ENCODE peak calls at places on chromosomes 11 and 22, in seven cellular contexts. One of them, this sample, is unnamed.

GRCh38 chr22:42414565-42415298 is 17.5 kb downstream of the NFAM1 start:
- DNase-seq in psoas muscle: no peak
- DNase-seq in heart right ventricle: no peak
- DNase-seq in lung: no peak
- DNase-seq in Peyer's patch: no peak
- DNase-seq in mesenchymal stem cell: no peak
- DNase-seq in CD8-positive, alpha-beta memory T cell: no peak
- DNase-seq in this sample: no peak

GRCh38 chr11:8256271-8257002 is 7.2 kb downstream of the LMO1 start:
- DNase-seq in mesenchymal stem cell: no peak
- DNase-seq in Peyer's patch: peak; percentile 27
- DNase-seq in heart right ventricle: no peak
- DNase-seq in lung: no peak
- DNase-seq in CD8-positive, alpha-beta memory T cell: no peak
- DNase-seq in psoas muscle: no peak
- DNase-seq in this sample: no peak

GRCh38 chr22:22702159-22702873 is 57.9 kb downstream of the GGTLC2 start:
- DNase-seq in mesenchymal stem cell: no peak
- DNase-seq in Peyer's patch: peak; percentile 87
- DNase-seq in lung: no peak
- DNase-seq in psoas muscle: no peak
- DNase-seq in CD8-positive, alpha-beta memory T cell: no peak
- DNase-seq in heart right ventricle: no peak
- DNase-seq in this sample: no peak

GRCh38 chr22:42649261-42650056 is at the start of gene CYB5R3:
- DNase-seq in lung: peak; percentile 84
- DNase-seq in mesenchymal stem cell: peak; percentile 82
- DNase-seq in psoas muscle: peak; percentile 93
- DNase-seq in heart right ventricle: peak; percentile 88
- DNase-seq in Peyer's patch: peak; percentile 91
- DNase-seq in CD8-positive, alpha-beta memory T cell: peak; percentile 73
- DNase-seq in this sample: peak; percentile 77

GRCh38 chr11:76588455-76589325 is 81.9 kb downstream of the LRRC32 start:
- DNase-seq in CD8-positive, alpha-beta memory T cell: no peak
- DNase-seq in heart right ventricle: peak; percentile 84
- DNase-seq in lung: peak; percentile 26
- DNase-seq in psoas muscle: peak; percentile 78
- DNase-seq in Peyer's patch: peak; percentile 77
- DNase-seq in mesenchymal stem cell: peak; percentile 64
- DNase-seq in this sample: peak; percentile 35

GRCh38 chr11:74487875-74488274 is 5.6 kb downstream of the LIPT2 start:
- DNase-seq in mesenchymal stem cell: no peak
- DNase-seq in Peyer's patch: no peak
- DNase-seq in lung: no peak
- DNase-seq in psoas muscle: no peak
- DNase-seq in CD8-positive, alpha-beta memory T cell: no peak
- DNase-seq in heart right ventricle: no peak
- DNase-seq in this sample: no peak

GRCh38 chr11:86571273-86571948 is 101.0 kb downstream of the ME3 start:
- DNase-seq in psoas muscle: no peak
- DNase-seq in mesenchymal stem cell: no peak
- DNase-seq in heart right ventricle: no peak
- DNase-seq in lung: no peak
- DNase-seq in CD8-positive, alpha-beta memory T cell: no peak
- DNase-seq in Peyer's patch: no peak
- DNase-seq in this sample: no peak

GRCh38 chr22:42855211-42855610 is 1.9 kb downstream of the ARFGAP3 start:
- DNase-seq in psoas muscle: no peak
- DNase-seq in heart right ventricle: no peak
- DNase-seq in CD8-positive, alpha-beta memory T cell: no peak
- DNase-seq in mesenchymal stem cell: peak; percentile 28
- DNase-seq in lung: no peak
- DNase-seq in Peyer's patch: no peak
- DNase-seq in this sample: no peak

GRCh38 chr11:11972148-11972547 is 36.3 kb downstream of the DKK3 start:
- DNase-seq in psoas muscle: no peak
- DNase-seq in lung: peak; percentile 22
- DNase-seq in Peyer's patch: no peak
- DNase-seq in mesenchymal stem cell: no peak
- DNase-seq in CD8-positive, alpha-beta memory T cell: no peak
- DNase-seq in heart right ventricle: peak; percentile 11
- DNase-seq in this sample: no peak

GRCh38 chr11:107017433-107018227 is 646 bp downstream of the GUCY1A2 start:
- DNase-seq in Peyer's patch: no peak
- DNase-seq in lung: peak; percentile 31
- DNase-seq in mesenchymal stem cell: peak; percentile 54
- DNase-seq in psoas muscle: peak; percentile 56
- DNase-seq in CD8-positive, alpha-beta memory T cell: no peak
- DNase-seq in heart right ventricle: peak; percentile 28
- DNase-seq in this sample: peak; percentile 49

GRCh38 chr22:20651286-20651685 is 122.6 kb upstream of the SERPIND1 start:
- DNase-seq in heart right ventricle: no peak
- DNase-seq in mesenchymal stem cell: no peak
- DNase-seq in psoas muscle: no peak
- DNase-seq in CD8-positive, alpha-beta memory T cell: no peak
- DNase-seq in lung: peak; percentile 16
- DNase-seq in Peyer's patch: no peak
- DNase-seq in this sample: no peak

GRCh38 chr22:20652582-20652981 is 121.3 kb upstream of the SERPIND1 start:
- DNase-seq in mesenchymal stem cell: no peak
- DNase-seq in CD8-positive, alpha-beta memory T cell: no peak
- DNase-seq in lung: peak; percentile 28
- DNase-seq in psoas muscle: no peak
- DNase-seq in heart right ventricle: no peak
- DNase-seq in Peyer's patch: no peak
- DNase-seq in this sample: no peak

GRCh38 chr22:20648306-20648903 is 125.5 kb upstream of the SERPIND1 start:
- DNase-seq in lung: peak; percentile 24
- DNase-seq in psoas muscle: no peak
- DNase-seq in heart right ventricle: no peak
- DNase-seq in mesenchymal stem cell: no peak
- DNase-seq in Peyer's patch: no peak
- DNase-seq in CD8-positive, alpha-beta memory T cell: no peak
- DNase-seq in this sample: no peak

GRCh38 chr22:20652130-20652529 is 121.8 kb upstream of the SERPIND1 start:
- DNase-seq in psoas muscle: no peak
- DNase-seq in CD8-positive, alpha-beta memory T cell: no peak
- DNase-seq in Peyer's patch: no peak
- DNase-seq in heart right ventricle: no peak
- DNase-seq in lung: peak; percentile 6
- DNase-seq in mesenchymal stem cell: no peak
- DNase-seq in this sample: no peak

GRCh38 chr22:20650294-20651207 is 123.4 kb upstream of the SERPIND1 start:
- DNase-seq in Peyer's patch: no peak
- DNase-seq in psoas muscle: no peak
- DNase-seq in mesenchymal stem cell: no peak
- DNase-seq in heart right ventricle: no peak
- DNase-seq in lung: peak; percentile 19
- DNase-seq in CD8-positive, alpha-beta memory T cell: no peak
- DNase-seq in this sample: no peak
- H3K27ac ChIP-seq in Peyer's patch: no peak overlapping the region
- H3K27ac ChIP-seq in psoas muscle: no peak overlapping the region
- H3K27ac ChIP-seq in mesenchymal stem cell: no peak overlapping the region
- H3K27ac ChIP-seq in heart right ventricle: no peak overlapping the region
- H3K27ac ChIP-seq in lung: no peak overlapping the region
- H3K27ac ChIP-seq in CD8-positive, alpha-beta memory T cell: no peak overlapping the region
- H3K27ac ChIP-seq in this sample: no peak overlapping the region

GRCh38 chr11:33492569-33492968 is 208.1 kb downstream of the C11orf91 start:
- DNase-seq in mesenchymal stem cell: no peak
- DNase-seq in psoas muscle: no peak
- DNase-seq in Peyer's patch: no peak
- DNase-seq in CD8-positive, alpha-beta memory T cell: no peak
- DNase-seq in lung: no peak
- DNase-seq in heart right ventricle: no peak
- DNase-seq in this sample: no peak
- H3K27ac ChIP-seq in mesenchymal stem cell: no peak overlapping the region
- H3K27ac ChIP-seq in psoas muscle: no peak overlapping the region
- H3K27ac ChIP-seq in Peyer's patch: no peak overlapping the region
- H3K27ac ChIP-seq in CD8-positive, alpha-beta memory T cell: no peak overlapping the region
- H3K27ac ChIP-seq in lung: no peak overlapping the region
- H3K27ac ChIP-seq in heart right ventricle: no peak overlapping the region
- H3K27ac ChIP-seq in this sample: no peak overlapping the region

GRCh38 chr11:111426615-111427014 is 47.5 kb upstream of the POU2AF1 start:
- DNase-seq in mesenchymal stem cell: no peak
- DNase-seq in lung: no peak
- DNase-seq in psoas muscle: no peak
- DNase-seq in CD8-positive, alpha-beta memory T cell: no peak
- DNase-seq in Peyer's patch: no peak
- DNase-seq in heart right ventricle: no peak
- DNase-seq in this sample: no peak
- H3K27ac ChIP-seq in mesenchymal stem cell: no peak overlapping the region
- H3K27ac ChIP-seq in lung: no peak overlapping the region
- H3K27ac ChIP-seq in psoas muscle: no peak overlapping the region
- H3K27ac ChIP-seq in CD8-positive, alpha-beta memory T cell: no peak overlapping the region
- H3K27ac ChIP-seq in Peyer's patch: no peak overlapping the region
- H3K27ac ChIP-seq in heart right ventricle: no peak overlapping the region
- H3K27ac ChIP-seq in this sample: no peak overlapping the region

GRCh38 chr11:60502221-60502775 is 9.7 kb downstream of the MS4A12 start:
- DNase-seq in psoas muscle: no peak
- DNase-seq in lung: no peak
- DNase-seq in heart right ventricle: no peak
- DNase-seq in mesenchymal stem cell: no peak
- DNase-seq in CD8-positive, alpha-beta memory T cell: no peak
- DNase-seq in Peyer's patch: peak; percentile 69
- DNase-seq in this sample: no peak
- H3K27ac ChIP-seq in psoas muscle: no peak overlapping the region
- H3K27ac ChIP-seq in lung: no peak overlapping the region
- H3K27ac ChIP-seq in heart right ventricle: no peak overlapping the region
- H3K27ac ChIP-seq in mesenchymal stem cell: no peak overlapping the region
- H3K27ac ChIP-seq in CD8-positive, alpha-beta memory T cell: no peak overlapping the region
- H3K27ac ChIP-seq in Peyer's patch: no peak overlapping the region
- H3K27ac ChIP-seq in this sample: no peak overlapping the region

GRCh38 chr11:112693781-112694180 is 267.4 kb upstream of the NCAM1 start:
- DNase-seq in lung: no peak
- DNase-seq in psoas muscle: no peak
- DNase-seq in CD8-positive, alpha-beta memory T cell: no peak
- DNase-seq in mesenchymal stem cell: no peak
- DNase-seq in heart right ventricle: no peak
- DNase-seq in Peyer's patch: no peak
- DNase-seq in this sample: no peak

GRCh38 chr11:112694244-112694643 is 267.0 kb upstream of the NCAM1 start:
- DNase-seq in CD8-positive, alpha-beta memory T cell: no peak
- DNase-seq in lung: no peak
- DNase-seq in Peyer's patch: no peak
- DNase-seq in mesenchymal stem cell: no peak
- DNase-seq in psoas muscle: no peak
- DNase-seq in heart right ventricle: no peak
- DNase-seq in this sample: no peak

GRCh38 chr11:112694813-112695212 is 266.4 kb upstream of the NCAM1 start:
- DNase-seq in psoas muscle: no peak
- DNase-seq in mesenchymal stem cell: peak; percentile 13
- DNase-seq in Peyer's patch: no peak
- DNase-seq in heart right ventricle: no peak
- DNase-seq in CD8-positive, alpha-beta memory T cell: no peak
- DNase-seq in lung: no peak
- DNase-seq in this sample: no peak

DNA sequence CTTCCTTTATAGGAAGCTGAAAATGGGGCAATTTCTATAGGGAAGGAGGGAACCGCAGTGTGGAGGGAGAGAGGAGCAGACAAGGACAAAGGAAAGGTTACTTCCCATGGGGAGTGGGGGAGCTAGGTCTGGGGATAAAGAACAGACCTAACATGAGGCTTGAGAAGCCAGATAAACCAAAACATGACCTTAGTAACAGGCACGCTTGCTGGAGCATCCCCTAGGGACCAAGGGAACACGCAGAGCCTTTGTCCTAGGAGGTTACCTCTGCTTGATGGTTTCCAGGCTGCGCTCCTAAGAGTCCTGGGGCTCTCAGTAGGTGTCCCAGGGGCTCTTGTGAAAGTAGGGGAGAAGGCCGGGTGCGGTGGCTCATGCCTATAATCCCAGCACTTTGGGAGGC is 271.4 kb upstream of the NCAM1 start:
- DNase-seq in lung: no peak
- DNase-seq in heart right ventricle: no peak
- DNase-seq in mesenchymal stem cell: no peak
- DNase-seq in CD8-positive, alpha-beta memory T cell: no peak
- DNase-seq in Peyer's patch: no peak
- DNase-seq in psoas muscle: no peak
- DNase-seq in this sample: no peak
- H3K27ac ChIP-seq in lung: no peak overlapping the region
- H3K27ac ChIP-seq in heart right ventricle: no peak overlapping the region
- H3K27ac ChIP-seq in mesenchymal stem cell: no peak overlapping the region
- H3K27ac ChIP-seq in CD8-positive, alpha-beta memory T cell: no peak overlapping the region
- H3K27ac ChIP-seq in Peyer's patch: no peak overlapping the region
- H3K27ac ChIP-seq in psoas muscle: no peak overlapping the region
- H3K27ac ChIP-seq in this sample: no peak overlapping the region

GRCh38 chr22:28711341-28711740 is 30.3 kb downstream of the CHEK2 start:
- DNase-seq in lung: no peak
- DNase-seq in psoas muscle: no peak
- DNase-seq in CD8-positive, alpha-beta memory T cell: no peak
- DNase-seq in heart right ventricle: no peak
- DNase-seq in Peyer's patch: no peak
- DNase-seq in mesenchymal stem cell: no peak
- DNase-seq in this sample: no peak

GRCh38 chr22:28710889-28711285 is 30.7 kb downstream of the CHEK2 start:
- DNase-seq in psoas muscle: no peak
- DNase-seq in mesenchymal stem cell: peak; percentile 52
- DNase-seq in Peyer's patch: no peak
- DNase-seq in CD8-positive, alpha-beta memory T cell: no peak
- DNase-seq in heart right ventricle: no peak
- DNase-seq in lung: no peak
- DNase-seq in this sample: no peak

GRCh38 chr22:28711820-28712777 is 29.5 kb downstream of the CHEK2 start:
- DNase-seq in Peyer's patch: no peak
- DNase-seq in mesenchymal stem cell: peak; percentile 98
- DNase-seq in lung: no peak
- DNase-seq in CD8-positive, alpha-beta memory T cell: no peak
- DNase-seq in heart right ventricle: no peak
- DNase-seq in psoas muscle: no peak
- DNase-seq in this sample: no peak

GRCh38 chr22:28706845-28707244 is 27.2 kb upstream of the TTC28 start:
- DNase-seq in psoas muscle: no peak
- DNase-seq in Peyer's patch: no peak
- DNase-seq in mesenchymal stem cell: no peak
- DNase-seq in CD8-positive, alpha-beta memory T cell: no peak
- DNase-seq in lung: no peak
- DNase-seq in heart right ventricle: no peak
- DNase-seq in this sample: no peak

GRCh38 chr22:28710112-28710888 is 30.7 kb upstream of the TTC28 start:
- DNase-seq in Peyer's patch: no peak
- DNase-seq in mesenchymal stem cell: peak; percentile 59
- DNase-seq in lung: no peak
- DNase-seq in psoas muscle: no peak
- DNase-seq in CD8-positive, alpha-beta memory T cell: no peak
- DNase-seq in heart right ventricle: no peak
- DNase-seq in this sample: no peak
- H3K27ac ChIP-seq in Peyer's patch: no peak overlapping the region
- H3K27ac ChIP-seq in mesenchymal stem cell: peak overlapping the region; percentile 91
- H3K27ac ChIP-seq in lung: no peak overlapping the region
- H3K27ac ChIP-seq in psoas muscle: peak overlapping the region; percentile 80
- H3K27ac ChIP-seq in CD8-positive, alpha-beta memory T cell: no peak overlapping the region
- H3K27ac ChIP-seq in heart right ventricle: peak overlapping the region; percentile 66
- H3K27ac ChIP-seq in this sample: no peak overlapping the region